ENCODE peak calls at places on chromosomes 4 and X, in eight cellular contexts. F, T, Y, W, J, S, G and A are unnamed samples.

GRCh38 chrX:50814701-50815476 is 895 bp upstream of the SHROOM4 start:
- DNase-seq in W (peak; percentile 52), F (no peak), T (peak; percentile 55), G (no peak), J (no peak), S (no peak), Y (no peak), A (no peak)

GRCh38 chr4:154858166-154858565 is 77.1 kb downstream of the RBM46 start:
- DNase-seq in S (peak; percentile 15), G (no peak), J (no peak), Y (no peak), T (no peak), F (no peak), W (no peak), A (no peak)

GRCh38 chrX:74534569-74535038 is 79.8 kb downstream of the RLIM start:
- DNase-seq in Y (no peak), W (peak; percentile 72), F (no peak), J (no peak), G (no peak), T (no peak), S (no peak), A (no peak)

GRCh38 chr4:153757407-153757806 is 2.4 kb downstream of the RNF175 start:
- DNase-seq in J (no peak), Y (no peak), S (no peak), G (no peak), T (no peak), W (no peak), F (no peak), A (no peak)

GRCh38 chrX:112678831-112679230 is 907 bp downstream of the LHFPL1 start:
- DNase-seq in W (no peak), T (no peak), J (no peak), Y (no peak), G (no peak), S (no peak), F (no peak), A (no peak)

GRCh38 chrX:132958086-132958703 is at the start of gene HS6ST2:
- DNase-seq in S (peak; percentile 49), W (no peak), Y (no peak), J (no peak), G (peak; percentile 65), F (no peak), T (no peak), A (peak; percentile 31)

GRCh38 chr4:145902522-145902921 is 36.1 kb downstream of the ZNF827 start:
- DNase-seq in W (no peak), Y (no peak), F (no peak), G (no peak), J (no peak), S (no peak), T (no peak), A (no peak)

GRCh38 chr4:122038896-122039295 is 87.0 kb upstream of the TRPC3 start:
- DNase-seq in S (no peak), W (no peak), Y (no peak), G (no peak), F (no peak), J (no peak), T (no peak), A (no peak)

GRCh38 chr4:27666943-27667342 is 806.3 kb downstream of the STIM2 start:
- DNase-seq in J (no peak), F (peak; percentile 26), G (peak; percentile 17), W (no peak), Y (no peak), T (no peak), S (no peak), A (no peak)

GRCh38 chr4:41256131-41256739 is 493 bp upstream of the UCHL1 start:
- DNase-seq in Y (no peak), T (no peak), W (peak; percentile 36), S (no peak), F (peak; percentile 37), G (peak; percentile 29), J (no peak), A (no peak)

GRCh38 chrX:132909643-132910042 is 48.8 kb downstream of the HS6ST2 start:
- DNase-seq in S (no peak), G (no peak), W (peak; percentile 34), F (no peak), Y (no peak), T (no peak), J (no peak), A (no peak)

GRCh38 chrX:10079155-10079711 is 77.5 kb upstream of the CLCN4 start:
- DNase-seq in G (peak; percentile 5), F (no peak), W (no peak), S (peak; percentile 58), T (no peak), Y (no peak), J (no peak), A (no peak)

GRCh38 chrX:39891781-39892180 is 206.0 kb downstream of the BCOR start:
- DNase-seq in G (no peak), J (peak; percentile 19), W (no peak), S (no peak), T (no peak), F (no peak), Y (no peak), A (no peak)

GRCh38 chr4:173766231-173766630 is 236.2 kb upstream of the HAND2 start:
- DNase-seq in G (no peak), F (no peak), T (no peak), J (no peak), Y (no peak), S (no peak), W (no peak), A (no peak)

GRCh38 chr4:96193061-96193460 is 353.2 kb downstream of the PDHA2 start:
- DNase-seq in S (no peak), G (no peak), F (no peak), W (no peak), T (no peak), J (no peak), Y (no peak), A (no peak)

GRCh38 chr4:142434519-142435224 is 411.4 kb downstream of the INPP4B start:
- DNase-seq in J (no peak), S (no peak), W (no peak), G (peak; percentile 11), T (no peak), Y (no peak), F (no peak), A (no peak)

GRCh38 chr4:74415602-74416300 is 29.2 kb upstream of the AREG start:
- DNase-seq in J (no peak), W (no peak), Y (no peak), F (no peak), G (no peak), T (no peak), S (no peak), A (no peak)

GRCh38 chr4:128528793-128529553 is 241.4 kb upstream of the PGRMC2 start:
- DNase-seq in G (peak; percentile 69), W (peak; percentile 98), Y (peak; percentile 39), F (peak; percentile 95), T (no peak), J (no peak), S (no peak), A (no peak)

GRCh38 chrX:102835504-102836146 is 101.4 kb upstream of the RAB40AL start:
- DNase-seq in Y (no peak), F (peak; percentile 45), T (peak; percentile 46), G (peak; percentile 22), S (peak; percentile 43), J (peak; percentile 2), W (peak; percentile 52), A (peak; percentile 6)

GRCh38 chrX:102832661-102833060 is 104.4 kb upstream of the RAB40AL start:
- DNase-seq in W (peak; percentile 85), Y (no peak), F (peak; percentile 81), S (peak; percentile 5), J (no peak), T (no peak), G (peak; percentile 1), A (no peak)

GRCh38 chrX:102837843-102838242 is 99.2 kb upstream of the RAB40AL start:
- DNase-seq in T (no peak), W (peak; percentile 8), Y (no peak), F (no peak), G (no peak), J (no peak), S (peak; percentile 9), A (no peak)

GRCh38 chrX:102833136-102833535 is 103.9 kb upstream of the RAB40AL start:
- DNase-seq in W (peak; percentile 62), J (no peak), F (peak; percentile 25), S (no peak), T (no peak), Y (no peak), G (peak; percentile 0), A (no peak)
- H3K4me3 ChIP-seq in W (peak overlapping the region; percentile 32), J (no peak overlapping the region), F (no peak overlapping the region), S (no peak overlapping the region), T (no peak overlapping the region), Y (no peak overlapping the region), G (no peak overlapping the region), A (no peak overlapping the region)

DNA sequence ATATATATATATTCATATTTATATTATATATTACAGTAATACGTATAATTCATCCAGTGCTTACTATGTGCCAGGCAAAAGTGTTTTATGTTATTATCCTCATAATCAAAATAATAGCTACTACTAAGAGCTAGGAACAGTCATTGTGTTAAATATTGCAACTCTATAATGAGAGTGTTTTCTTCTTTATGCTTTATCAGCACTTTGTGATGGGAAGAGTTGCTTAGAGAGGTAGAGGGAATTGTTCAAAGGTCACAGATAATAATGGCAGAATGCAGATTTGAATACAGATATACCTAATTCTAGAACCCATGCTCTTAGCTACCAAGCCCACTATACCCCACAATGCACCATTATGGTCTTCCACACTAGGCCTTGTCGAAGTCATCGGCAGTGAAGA is 318.8 kb upstream of the PPARGC1A start:
- DNase-seq in T (no peak), F (no peak), J (no peak), W (no peak), G (no peak), S (no peak), Y (no peak), A (no peak)
- H3K9me3 ChIP-seq in T (no peaks in the 10 kb centered on the region), F (no peaks in the 10 kb centered on the region), J (no peaks in the 10 kb centered on the region), W (no peaks in the 10 kb centered on the region), G (no peaks in the 10 kb centered on the region), S (no peaks in the 10 kb centered on the region), Y (no peaks in the 10 kb centered on the region), A (no peaks in the 10 kb centered on the region)

GRCh38 chr4:1714303-1715001 is 2.3 kb upstream of the SLBP start:
- DNase-seq in Y (no peak), S (no peak), J (no peak), T (no peak), W (peak; percentile 31), G (no peak), F (peak; percentile 48), A (no peak)
- H3K4me1 ChIP-seq in Y (peaks cover 31% of the 10 kb centered on the region), S (peaks cover 80% of the 10 kb centered on the region), J (peaks cover 34% of the 10 kb centered on the region), T (peaks cover 29% of the 10 kb centered on the region), W (peaks cover 22% of the 10 kb centered on the region), G (peaks cover 9% of the 10 kb centered on the region), F (peaks cover 28% of the 10 kb centered on the region), A (peaks cover 16% of the 10 kb centered on the region)

DNA sequence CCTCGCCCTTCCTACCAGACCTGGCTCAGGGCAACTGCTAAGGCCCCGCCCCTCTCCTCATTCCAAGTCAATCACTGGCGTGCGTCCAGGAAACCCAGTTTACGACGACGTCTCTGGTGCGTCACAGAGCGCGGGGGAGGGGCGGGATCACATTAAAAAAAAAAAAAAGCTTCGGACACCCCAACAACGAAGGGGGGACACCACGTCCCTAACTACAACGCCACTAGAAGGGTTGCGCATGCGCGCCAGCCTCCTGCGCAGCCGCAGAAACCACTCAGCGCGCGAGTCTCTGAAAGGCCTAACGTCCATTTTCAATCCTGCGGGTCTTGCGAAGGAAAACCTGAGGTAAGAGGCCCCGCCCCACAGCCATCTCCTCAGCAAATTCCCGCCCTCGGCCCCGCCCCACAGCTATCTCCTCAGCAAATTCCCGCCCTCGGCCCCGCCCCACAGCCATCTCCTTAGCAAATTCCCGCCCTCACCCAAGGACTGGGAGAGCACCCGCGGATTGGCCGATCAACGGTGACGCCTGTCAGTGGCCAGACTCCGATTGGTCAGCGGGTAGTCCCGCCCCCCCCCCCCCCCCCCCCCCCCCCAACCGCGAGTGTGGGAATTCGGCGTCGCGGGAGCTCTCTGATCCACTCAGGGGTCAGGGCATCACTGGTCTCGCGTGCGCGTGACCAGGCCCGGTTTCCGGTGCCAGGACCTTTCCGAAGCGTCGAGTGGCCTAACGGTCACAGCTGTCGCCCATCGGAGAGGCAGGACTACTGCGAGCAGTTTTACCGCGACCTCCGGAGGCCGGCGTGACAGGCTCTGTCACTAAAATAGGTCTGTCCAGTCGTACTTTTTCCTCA is at the start of gene SCML1:
- DNase-seq in G (peak; percentile 93), Y (peak; percentile 97), T (peak; percentile 97), S (peak; percentile 99), W (peak; percentile 97), J (peak; percentile 87), F (peak; percentile 98), A (peak; percentile 97)
- H3K4me3 ChIP-seq in G (peak within 1 kb of the TSS; percentile 78), Y (peak within 1 kb of the TSS; percentile 70), T (peak within 1 kb of the TSS; percentile 40), S (peak within 1 kb of the TSS; percentile 15), W (peak within 1 kb of the TSS; percentile 84), J (peak within 1 kb of the TSS; percentile 73), F (peak within 1 kb of the TSS; percentile 53), A (peak within 1 kb of the TSS; percentile 63)